ENCODE peak calls at places on chromosome 16, in nine cellular contexts. K is tibial artery; Q is A549; J is H9; D is CD8-positive, alpha-beta T cell; X is stomach; Y is body of pancreas; O is fibroblast of lung; V is effector memory CD4-positive, alpha-beta T cell. A is an unnamed sample. For H3K4me1, the result is how much of the 10 kb centered on the place peaks cover.

GRCh38 chr16:69435977-69436729 is 11.7 kb downstream of the CYB5B start:
- DNase-seq in J (no peak), Q (no peak), V (no peak), K (no peak), O (no peak), Y (peak), X (peak), D (no peak), A (no peak)

GRCh38 chr16:74290356-74290755 is 6.3 kb upstream of the PSMD7 start:
- DNase-seq in K (no peak), V (no peak), J (no peak), Q (no peak), X (no peak), Y (no peak), D (no peak), O (no peak), A (no peak)

GRCh38 chr16:27400751-27401620 is 988 bp upstream of the IL21R start:
- DNase-seq in J (no peak), D (no peak), O (peak), V (no peak), X (no peak), K (no peak), Y (no peak), Q (no peak), A (no peak)

GRCh38 chr16:77131398-77131797 is 59.6 kb upstream of the MON1B start:
- DNase-seq in X (no peak), J (no peak), V (no peak), O (no peak), Q (no peak), Y (no peak), D (no peak), K (no peak), A (no peak)

GRCh38 chr16:68732068-68732680 is 4.9 kb upstream of the CDH1 start:
- DNase-seq in V (no peak), Y (peak), O (no peak), D (no peak), K (no peak), X (peak), Q (peak), J (peak), A (no peak)

GRCh38 chr16:53530046-53530445 is 27.0 kb upstream of the AKTIP start:
- DNase-seq in Q (no peak), Y (no peak), J (no peak), X (no peak), D (no peak), V (no peak), O (no peak), K (no peak), A (no peak)

GRCh38 chr16:21603920-21604319 is 4.5 kb downstream of the METTL9 start:
- DNase-seq in D (no peak), X (no peak), Y (no peak), K (no peak), V (no peak), J (no peak), Q (no peak), O (peak), A (no peak)

GRCh38 chr16:26175944-26176343 is 484.2 kb downstream of the HS3ST4 start:
- DNase-seq in O (no peak), X (no peak), J (no peak), V (no peak), Q (no peak), D (no peak), K (no peak), Y (no peak), A (no peak)

GRCh38 chr16:24198807-24199533 is 57.2 kb upstream of the CACNG3 start:
- DNase-seq in X (no peak), D (no peak), Y (no peak), V (no peak), O (peak), K (no peak), Q (no peak), J (no peak), A (no peak)

GRCh38 chr16:13919330-13919682 is 648 bp upstream of the ERCC4 start:
- DNase-seq in J (no peak), Y (peak), O (peak), D (no peak), Q (peak), V (no peak), X (no peak), K (no peak), A (no peak)

GRCh38 chr16:67977005-67977404 is 3.3 kb downstream of the DPEP3 start:
- DNase-seq in D (no peak), V (no peak), K (no peak), Q (no peak), O (no peak), J (no peak), X (no peak), Y (no peak), A (no peak)

GRCh38 chr16:77562497-77562896 is 127.7 kb upstream of the ADAMTS18 start:
- DNase-seq in O (no peak), Y (no peak), D (no peak), X (no peak), K (no peak), J (no peak), V (no peak), Q (no peak), A (no peak)

GRCh38 chr16:20271893-20272292 is 55.4 kb downstream of the GP2 start:
- DNase-seq in X (no peak), K (no peak), J (no peak), V (no peak), Y (no peak), O (no peak), Q (no peak), D (no peak), A (no peak)

GRCh38 chr16:10765772-10766171 is 22.1 kb downstream of the NUBP1 start:
- DNase-seq in D (peak), V (no peak), K (no peak), Y (no peak), X (no peak), J (no peak), O (no peak), Q (no peak), A (no peak)

GRCh38 chr16:53132406-53132805 is 77.6 kb downstream of the CHD9 start:
- DNase-seq in O (no peak), J (no peak), V (no peak), Y (no peak), X (no peak), D (no peak), K (no peak), Q (no peak), A (no peak)

GRCh38 chr16:77408607-77409006 is 26.2 kb downstream of the ADAMTS18 start:
- DNase-seq in X (no peak), O (no peak), K (no peak), D (no peak), J (no peak), V (no peak), Q (no peak), Y (no peak), A (no peak)

GRCh38 chr16:88613911-88614817 is 24.2 kb upstream of the IL17C start:
- DNase-seq in J (no peak), X (no peak), V (no peak), D (peak), K (no peak), Q (no peak), Y (no peak), O (no peak), A (no peak)

GRCh38 chr16:84209989-84210388 is 19.0 kb downstream of the ADAD2 start:
- DNase-seq in D (no peak), J (no peak), O (no peak), K (no peak), Q (no peak), X (no peak), Y (no peak), V (no peak), A (no peak)

GRCh38 chr16:72827907-72828306 is 220.0 kb downstream of the ZFHX3 start:
- DNase-seq in J (no peak), O (peak), Y (no peak), Q (no peak), X (no peak), V (no peak), K (no peak), D (no peak), A (no peak)

GRCh38 chr16:49651980-49652379 is 203.9 kb downstream of the ZNF423 start:
- DNase-seq in K (no peak), J (no peak), V (no peak), D (no peak), Q (no peak), Y (no peak), X (no peak), O (no peak), A (no peak)

GRCh38 chr16:89256651-89257254 is 39.2 kb downstream of the ZNF778 start:
- DNase-seq in V (peak), Q (peak), X (peak), Y (peak), J (peak), O (peak), K (no peak), D (peak), A (no peak)

GRCh38 chr16:58417035-58417434 is 24.8 kb downstream of the GINS3 start:
- DNase-seq in X (no peak), O (no peak), V (no peak), D (no peak), Q (no peak), K (no peak), Y (no peak), J (no peak), A (no peak)

GRCh38 chr16:68644303-68644702 is 807 bp upstream of the CDH3 start:
- DNase-seq in J (peak), K (no peak), Q (no peak), V (no peak), O (no peak), Y (no peak), D (no peak), X (no peak), A (no peak)

GRCh38 chr16:4505356-4506153 is 29.4 kb downstream of the HMOX2 start:
- DNase-seq in K (no peak), Q (no peak), X (peak), O (no peak), V (peak), D (peak), Y (no peak), J (no peak), A (no peak)

GRCh38 chr16:21167360-21167759 is 8.9 kb downstream of the LDAF1 start:
- DNase-seq in O (peak), K (no peak), Y (no peak), J (no peak), D (no peak), V (no peak), Q (peak), X (no peak), A (no peak)

GRCh38 chr16:52474679-52475078 is 72.3 kb downstream of the TOX3 start:
- DNase-seq in V (no peak), K (no peak), Q (no peak), O (no peak), D (no peak), J (no peak), X (no peak), Y (no peak), A (no peak)

GRCh38 chr16:3413730-3414379 is 12.8 kb downstream of the ZNF174 start:
- DNase-seq in K (no peak), O (no peak), V (no peak), X (no peak), Q (no peak), D (no peak), J (no peak), Y (no peak), A (no peak)

GRCh38 chr16:83606486-83607030 is 201.2 kb upstream of the HSBP1 start:
- DNase-seq in V (no peak), D (no peak), O (no peak), K (no peak), X (no peak), Y (no peak), Q (peak), J (peak), A (no peak)

GRCh38 chr16:17729820-17730219 is 259.1 kb upstream of the XYLT1 start:
- DNase-seq in Q (no peak), X (no peak), Y (no peak), V (no peak), J (no peak), K (no peak), O (no peak), D (no peak), A (no peak)

GRCh38 chr16:51524555-51525373 is 373.7 kb upstream of the SALL1 start:
- DNase-seq in D (no peak), X (no peak), J (no peak), Y (peak), Q (peak), V (no peak), O (peak), K (no peak), A (no peak)

GRCh38 chr16:68244903-68245853 is at the start of gene PLA2G15:
- DNase-seq in O (peak), X (peak), Y (peak), K (peak), V (peak), J (peak), D (peak), Q (peak), A (peak)

GRCh38 chr16:83835972-83836566 is 28.3 kb downstream of the HSBP1 start:
- DNase-seq in K (no peak), O (peak), X (no peak), V (no peak), Y (no peak), Q (peak), J (no peak), D (no peak), A (no peak)

DNA sequence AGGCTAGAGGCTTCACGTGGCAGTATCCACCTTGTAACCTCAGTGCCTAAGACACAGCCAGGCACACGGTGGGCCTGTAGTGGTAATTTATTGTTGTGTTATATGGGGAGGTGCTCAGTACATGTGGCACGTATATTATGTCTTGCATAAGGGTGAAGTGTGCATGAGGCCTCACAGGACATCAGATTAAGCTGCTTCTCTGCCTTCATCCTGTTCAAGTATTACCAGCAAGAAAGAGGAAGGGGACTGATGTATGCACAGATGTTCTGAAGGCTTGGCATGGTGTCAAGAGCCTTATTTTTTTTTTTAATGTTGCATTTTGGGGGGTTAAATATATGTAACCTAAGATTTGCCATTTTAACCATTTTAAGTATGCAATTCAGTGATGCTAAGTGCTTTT is 71.6 kb downstream of the ABCC1 start:
- DNase-seq in X (no peak), J (no peak), Q (no peak), Y (no peak), D (no peak), V (no peak), K (no peak), O (no peak), A (no peak)
- H3K27ac ChIP-seq in X (peak), J (no peak), Q (peak), Y (no peak), D (no peak), V (no peak), K (no peak), O (peak), A (peak)

GRCh38 chr16:86126891-86127290 is 227.9 kb downstream of the IRF8 start:
- DNase-seq in O (no peak), V (no peak), Q (no peak), D (no peak), K (no peak), X (no peak), J (no peak), Y (no peak), A (no peak)
- H3K4me1 ChIP-seq in O (under half), V (under half), Q (under half), D (under half), K (under half), X (under half), J (under half), Y (under half), A (under half)

GRCh38 chr16:1708768-1709180 is 2.8 kb downstream of the MAPK8IP3 start:
- DNase-seq in X (no peak), V (no peak), Y (no peak), Q (no peak), J (no peak), O (peak), D (peak), K (no peak), A (no peak)

GRCh38 chr16:1705688-1706385 is at the start of gene MAPK8IP3:
- DNase-seq in K (peak), O (peak), Q (peak), J (peak), D (peak), V (peak), Y (peak), X (peak), A (peak)

GRCh38 chr16:1707193-1707790 is 1.3 kb downstream of the MAPK8IP3 start:
- DNase-seq in D (no peak), Y (peak), O (peak), K (no peak), X (no peak), V (no peak), J (no peak), Q (no peak), A (no peak)

GRCh38 chr16:1708083-1708767 is 2.2 kb downstream of the MAPK8IP3 start:
- DNase-seq in K (no peak), V (no peak), Y (no peak), X (no peak), J (no peak), Q (no peak), D (peak), O (no peak), A (no peak)

DNA sequence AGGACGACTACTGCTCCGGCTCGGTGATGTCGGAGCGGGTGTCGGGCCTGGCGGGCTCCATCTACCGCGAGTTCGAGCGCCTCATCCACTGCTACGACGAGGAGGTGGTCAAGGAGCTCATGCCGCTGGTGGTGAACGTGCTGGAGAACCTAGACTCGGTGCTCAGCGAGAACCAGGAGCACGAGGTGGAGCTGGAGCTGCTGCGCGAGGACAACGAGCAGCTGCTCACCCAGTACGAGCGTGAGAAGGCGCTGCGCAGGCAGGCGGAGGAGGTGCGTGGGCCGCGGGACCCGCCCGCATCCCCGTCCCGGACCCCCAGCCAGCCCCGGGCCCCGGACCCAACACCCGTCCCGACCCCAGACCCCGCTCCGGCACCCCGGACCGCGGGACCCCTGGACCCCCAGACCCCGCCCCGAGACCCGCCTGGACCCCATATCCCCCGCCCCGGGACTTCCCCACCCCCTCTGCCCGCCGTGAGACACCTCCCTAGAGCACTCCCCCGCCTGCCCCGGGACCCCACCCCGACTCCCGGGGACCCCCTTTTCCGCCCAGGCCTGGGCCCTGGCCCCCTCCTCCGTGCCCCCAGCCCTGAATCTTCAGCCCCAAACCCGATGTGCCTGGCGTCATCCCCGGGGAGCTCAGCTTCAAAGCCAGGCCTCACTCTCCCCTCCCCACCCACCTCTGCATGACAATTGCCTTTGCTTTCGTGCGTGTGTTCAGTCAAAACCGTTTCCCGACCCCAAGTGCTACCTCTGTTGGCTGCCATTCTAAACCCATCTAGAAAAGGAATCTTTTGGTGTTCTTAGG is 594 bp downstream of the MAPK8IP3 start:
- DNase-seq in D (peak), X (no peak), O (peak), K (no peak), V (peak), Q (no peak), J (no peak), Y (no peak), A (no peak)
- H3K27ac ChIP-seq in D (peak), X (peak), O (peak), K (peak), V (peak), Q (peak), J (no peak), Y (peak), A (peak)

GRCh38 chr16:57041182-57042156 is 50.9 kb upstream of the CPNE2 start:
- DNase-seq in V (peak), J (no peak), X (peak), Q (no peak), Y (peak), K (no peak), D (peak), O (peak), A (no peak)
- H3K4me1 ChIP-seq in V (half or more), J (under half), X (half or more), Q (under half), Y (under half), K (under half), D (half or more), O (under half), A (under half)

GRCh38 chr16:8866118-8866883 is 2.5 kb downstream of the CARHSP1 start:
- DNase-seq in J (peak), Y (peak), V (no peak), D (no peak), Q (no peak), K (no peak), X (peak), O (no peak), A (no peak)

GRCh38 chr16:8864480-8864879 is 4.3 kb downstream of the CARHSP1 start:
- DNase-seq in O (no peak), X (no peak), V (no peak), J (no peak), Y (no peak), K (no peak), Q (no peak), D (no peak), A (no peak)

GRCh38 chr16:8863594-8864424 is 5.0 kb downstream of the CARHSP1 start:
- DNase-seq in K (no peak), O (no peak), Q (no peak), D (no peak), V (no peak), X (peak), J (peak), Y (peak), A (no peak)

GRCh38 chr16:8866884-8867482 is 1.8 kb downstream of the CARHSP1 start:
- DNase-seq in Y (peak), V (no peak), Q (no peak), D (no peak), O (no peak), K (no peak), J (no peak), X (no peak), A (no peak)

GRCh38 chr16:8865145-8865882 is 3.5 kb downstream of the CARHSP1 start:
- DNase-seq in O (no peak), X (no peak), D (no peak), Q (no peak), J (no peak), K (no peak), V (no peak), Y (no peak), A (no peak)
- H3K27ac ChIP-seq in O (no peak), X (peak), D (no peak), Q (no peak), J (no peak), K (peak), V (no peak), Y (peak), A (no peak)

DNA sequence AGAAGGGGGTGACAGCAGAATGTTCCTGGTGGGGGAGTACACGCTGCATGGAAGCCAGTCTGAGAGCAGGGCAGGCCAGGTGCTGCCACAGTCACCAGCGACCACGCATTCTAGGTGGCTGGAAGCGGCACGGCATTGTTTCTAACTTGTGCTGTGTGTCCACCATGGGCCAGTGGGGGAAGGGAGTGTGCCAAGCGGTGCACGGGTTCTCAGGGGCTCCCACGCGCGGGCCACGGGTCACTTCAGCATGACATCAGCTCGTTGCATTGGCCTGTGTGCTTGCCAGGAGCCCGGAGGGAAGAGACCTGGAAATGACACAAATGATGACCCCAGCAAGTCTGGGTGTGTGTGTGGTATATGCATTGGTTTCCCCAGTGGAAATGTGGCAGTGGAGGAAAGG is 164.9 kb upstream of the PLCG2 start:
- DNase-seq in D (no peak), O (no peak), X (no peak), V (no peak), K (no peak), J (no peak), Y (no peak), Q (no peak), A (no peak)
- H3K4me1 ChIP-seq in D (under half), O (under half), X (half or more), V (under half), K (under half), J (under half), Y (under half), Q (under half), A (under half)